ENCODE peak calls at places on chromosomes 1 and 21, in seven cellular contexts. L is ovary; C is CD8-positive, alpha-beta T cell; A is A673; X is GM23338; V is vagina; J is heart left ventricle. F is an unnamed sample.

GRCh38 chr1:4174291-4175200 is 274.5 kb upstream of the C1orf174 start:
- DNase-seq in C (no peak), J (no peak), L (no peak), X (no peak), A (no peak), V (no peak), F (peak)

GRCh38 chr1:174258148-174258550 is 98.8 kb downstream of the RABGAP1L start:
- DNase-seq in V (no peak), A (peak), L (peak), C (peak), J (no peak), X (peak), F (no peak)

GRCh38 chr1:238223067-238223640 is 332.4 kb upstream of the ZP4 start:
- DNase-seq in L (no peak), X (no peak), A (no peak), V (no peak), J (no peak), C (no peak), F (no peak)

GRCh38 chr1:58581641-58582040 is 4.6 kb upstream of the TACSTD2 start:
- DNase-seq in A (no peak), C (no peak), V (peak), J (no peak), X (no peak), L (no peak), F (no peak)

GRCh38 chr1:18814340-18815202 is 44.9 kb downstream of the TAS1R2 start:
- DNase-seq in A (no peak), C (no peak), J (no peak), L (no peak), V (no peak), X (peak), F (no peak)

GRCh38 chr1:149899460-149900284 is at the start of gene BOLA1:
- DNase-seq in L (peak), V (no peak), X (peak), J (peak), C (peak), A (peak), F (peak)

GRCh38 chr1:175024773-175025172 is 1.5 kb upstream of the MRPS14 start:
- DNase-seq in C (no peak), L (no peak), A (no peak), X (no peak), J (no peak), V (no peak), F (no peak)

GRCh38 chr1:38154089-38154470 is 107.5 kb upstream of the POU3F1 start:
- DNase-seq in L (no peak), V (no peak), J (no peak), A (no peak), C (no peak), X (no peak), F (no peak)

GRCh38 chr1:3019516-3020051 is 1.7 kb upstream of the ACTRT2 start:
- DNase-seq in L (no peak), X (no peak), C (no peak), V (no peak), A (no peak), J (no peak), F (no peak)

GRCh38 chr1:115251340-115251748 is 86.7 kb downstream of the NGF start:
- DNase-seq in V (no peak), X (no peak), L (no peak), A (peak), C (no peak), J (no peak), F (no peak)

GRCh38 chr1:32786856-32787255 is 30.3 kb downstream of the YARS1 start:
- DNase-seq in X (no peak), V (no peak), L (no peak), J (no peak), C (no peak), A (peak), F (no peak)

GRCh38 chr1:19311503-19311930 is 427 bp downstream of the AKR7A2 start:
- DNase-seq in L (no peak), C (no peak), V (no peak), J (no peak), A (no peak), X (no peak), F (no peak)

GRCh38 chr1:2240251-2241156 is 12.4 kb downstream of the SKI start:
- DNase-seq in V (no peak), C (no peak), L (peak), A (peak), X (no peak), J (peak), F (peak)

GRCh38 chr1:215344534-215344933 is 222.6 kb upstream of the KCTD3 start:
- DNase-seq in X (no peak), A (no peak), L (no peak), J (no peak), C (no peak), V (no peak), F (no peak)

GRCh38 chr21:34510148-34511142 is 1.6 kb downstream of the KCNE1 start:
- DNase-seq in J (peak), V (no peak), X (peak), A (peak), L (no peak), C (no peak), F (peak)

GRCh38 chr1:94819945-94820746 is at the start of gene SLC44A3:
- DNase-seq in C (no peak), V (no peak), A (no peak), X (peak), L (peak), J (peak), F (peak)

GRCh38 chr1:147723691-147724323 is 36.6 kb downstream of the GJA5 start:
- DNase-seq in J (peak), A (peak), X (peak), V (no peak), L (no peak), C (no peak), F (no peak)

GRCh38 chr1:50735443-50735842 is 224.6 kb downstream of the FAF1 start:
- DNase-seq in L (no peak), A (peak), J (no peak), X (peak), V (no peak), C (no peak), F (no peak)

GRCh38 chr1:78688701-78689100 is 39.1 kb downstream of the IFI44 start:
- DNase-seq in C (no peak), L (no peak), V (no peak), J (no peak), A (peak), X (peak), F (no peak)

GRCh38 chr21:36288651-36289243 is 31.2 kb upstream of the MORC3 start:
- DNase-seq in V (no peak), X (no peak), C (no peak), J (no peak), L (no peak), A (no peak), F (no peak)

GRCh38 chr1:217586586-217586985 is 44.3 kb downstream of the GPATCH2 start:
- DNase-seq in V (no peak), J (no peak), L (no peak), C (no peak), A (no peak), X (no peak), F (no peak)

GRCh38 chr1:114956570-114956969 is 73.1 kb upstream of the TSHB start:
- DNase-seq in X (peak), C (no peak), V (no peak), J (no peak), L (no peak), A (peak), F (no peak)

GRCh38 chr1:235866207-235866912 is at the start of gene LYST:
- DNase-seq in A (peak), V (no peak), C (no peak), X (peak), J (peak), L (peak), F (no peak)

GRCh38 chr1:235866913-235867850 is 476 bp upstream of the LYST start:
- DNase-seq in X (peak), C (peak), A (peak), V (no peak), J (peak), L (peak), F (peak)

GRCh38 chr1:235864965-235865525 is 1.7 kb downstream of the LYST start:
- DNase-seq in J (no peak), V (no peak), C (no peak), A (no peak), X (no peak), L (no peak), F (no peak)

GRCh38 chr1:235865565-235866206 is 1.0 kb downstream of the LYST start:
- DNase-seq in L (peak), X (no peak), V (no peak), J (no peak), A (no peak), C (no peak), F (no peak)

DNA sequence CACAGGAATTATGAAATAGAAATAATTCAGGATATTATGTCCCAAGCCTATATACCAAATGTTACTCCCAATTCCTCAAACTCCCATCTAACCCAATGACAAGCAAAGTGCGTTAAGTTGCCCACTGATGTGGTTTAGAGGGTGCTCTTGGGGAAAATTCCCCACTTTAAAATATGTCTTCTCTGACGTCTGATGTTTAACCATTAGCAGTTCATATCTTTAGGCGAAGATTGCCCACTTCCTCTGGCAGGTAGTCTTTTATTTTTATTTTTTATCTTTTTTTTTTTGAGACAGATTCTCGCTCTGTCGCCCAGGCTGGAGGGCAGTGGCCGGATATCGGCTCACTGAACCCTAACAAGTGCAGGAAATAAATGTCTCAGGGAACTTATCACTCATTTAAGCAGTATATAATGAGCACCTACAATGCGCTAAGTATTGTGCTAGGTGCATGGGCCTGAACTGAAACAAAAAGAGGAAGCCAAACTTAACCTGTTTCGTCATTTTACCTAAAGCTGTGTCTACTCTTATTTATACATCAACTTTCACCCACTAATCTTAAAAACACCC is 1.3 kb upstream of the LYST start:
- DNase-seq in X (no peak), J (no peak), L (no peak), C (peak), A (no peak), V (no peak), F (no peak)
- H3K27ac ChIP-seq in X (no peak), J (peak), L (no peak), C (peak), A (no peak), V (peak), F (peak)

GRCh38 chr1:7587726-7588456 is 183.2 kb upstream of the VAMP3 start:
- DNase-seq in X (no peak), L (peak), V (no peak), J (no peak), C (no peak), A (no peak), F (no peak)
- TF ChIP-seq CTCF in X (no peak), L (no peak), V (no peak), J (no peak), C (no peak), A (no peak), F (no peak)

GRCh38 chr1:151542710-151543129 is 2.6 kb downstream of the TUFT1 start:
- DNase-seq in A (peak), L (no peak), X (no peak), C (no peak), J (no peak), V (no peak), F (no peak)
- H3K27ac ChIP-seq in A (no peak), L (no peak), X (no peak), C (no peak), J (no peak), V (peak), F (no peak)

GRCh38 chr1:241660424-241660972 is 8.4 kb downstream of the WDR64 start:
- DNase-seq in J (no peak), X (no peak), A (no peak), C (no peak), L (no peak), V (no peak), F (no peak)

GRCh38 chr1:241654641-241655040 is 2.6 kb downstream of the WDR64 start:
- DNase-seq in V (no peak), C (no peak), J (no peak), A (no peak), X (no peak), L (no peak), F (no peak)

GRCh38 chr1:241654019-241654418 is 1.9 kb downstream of the WDR64 start:
- DNase-seq in L (no peak), A (no peak), J (no peak), X (no peak), C (no peak), V (no peak), F (no peak)

GRCh38 chr1:241658081-241658793 is 6.2 kb downstream of the WDR64 start:
- DNase-seq in A (no peak), V (no peak), L (no peak), J (no peak), X (no peak), C (no peak), F (no peak)
- TF ChIP-seq CTCF in A (no peak), V (no peak), L (no peak), J (no peak), X (no peak), C (no peak), F (no peak)

GRCh38 chr1:194297999-194298598 is 1111.7 kb upstream of the B3GALT2 start:
- DNase-seq in L (no peak), J (no peak), C (no peak), V (no peak), X (no peak), A (no peak), F (no peak)

GRCh38 chr1:194297100-194297499 is 1110.7 kb upstream of the B3GALT2 start:
- DNase-seq in A (no peak), V (no peak), C (no peak), X (no peak), J (no peak), L (no peak), F (no peak)

GRCh38 chr1:194294006-194294405 is 1107.6 kb upstream of the B3GALT2 start:
- DNase-seq in A (no peak), J (no peak), C (no peak), V (no peak), X (no peak), L (no peak), F (no peak)

GRCh38 chr1:194296201-194296600 is 1109.8 kb upstream of the B3GALT2 start:
- DNase-seq in X (no peak), A (no peak), C (no peak), V (no peak), J (no peak), L (no peak), F (no peak)

DNA sequence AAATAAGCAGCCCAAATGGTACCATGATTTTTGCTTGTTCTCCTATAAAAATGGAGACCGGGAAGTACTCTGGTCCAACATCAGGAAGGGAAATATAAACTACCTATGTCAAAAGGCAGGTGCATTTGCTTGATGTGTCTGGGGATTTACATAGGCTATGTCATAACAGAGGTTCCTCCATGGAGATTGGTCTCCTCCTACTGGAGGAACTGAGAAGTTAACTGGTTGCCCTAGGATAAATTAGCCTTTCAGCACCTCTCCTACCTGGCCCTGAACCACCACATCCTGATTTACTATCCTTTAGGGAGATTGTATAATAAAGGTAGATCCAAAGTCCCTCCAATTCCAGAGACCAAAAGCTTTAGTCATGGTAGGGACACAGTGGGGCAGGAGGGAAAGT is 1109.3 kb upstream of the B3GALT2 start:
- DNase-seq in C (peak), A (peak), X (peak), V (no peak), L (no peak), J (no peak), F (no peak)
- H3K27ac ChIP-seq in C (no peak), A (no peak), X (no peak), V (no peak), L (no peak), J (no peak), F (no peak)

DNA sequence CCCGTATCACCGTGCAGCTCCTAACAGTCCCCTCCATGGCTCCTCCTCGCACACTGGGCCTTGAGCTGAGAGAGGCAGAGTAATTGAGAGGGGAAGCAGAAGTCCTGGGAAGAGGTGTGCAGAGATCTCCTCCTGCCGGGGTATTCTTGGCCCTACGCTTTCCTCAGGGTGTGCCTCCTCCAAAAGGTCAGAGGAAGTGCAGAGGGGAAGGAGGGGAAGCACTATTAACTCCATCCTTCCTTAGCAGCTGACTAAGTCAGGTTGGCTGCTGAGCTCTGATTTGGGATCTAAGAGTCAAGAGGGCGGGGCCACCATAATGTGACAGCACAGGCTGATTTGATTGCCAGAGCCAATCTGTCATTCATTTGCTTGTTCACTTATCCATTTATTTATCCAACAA is 12.3 kb downstream of the ATP2B4 start:
- DNase-seq in V (no peak), A (no peak), L (no peak), X (no peak), J (peak), C (no peak), F (no peak)
- TF ChIP-seq CTCF in V (no peak), A (no peak), L (no peak), X (no peak), J (peak), C (no peak), F (no peak)

GRCh38 chr1:21174230-21174629 is 2.5 kb downstream of the EIF4G3 start:
- DNase-seq in A (no peak), C (no peak), J (no peak), X (no peak), L (no peak), V (no peak), F (no peak)

GRCh38 chr1:21174638-21175323 is 1.9 kb downstream of the EIF4G3 start:
- DNase-seq in V (no peak), A (no peak), X (no peak), L (no peak), C (no peak), J (no peak), F (no peak)

GRCh38 chr1:21176589-21177555 is at the start of gene EIF4G3:
- DNase-seq in X (peak), L (peak), J (peak), A (peak), V (no peak), C (peak), F (peak)

GRCh38 chr1:21175670-21176581 is 771 bp downstream of the EIF4G3 start:
- DNase-seq in C (peak), V (no peak), A (peak), L (peak), X (peak), J (peak), F (peak)

GRCh38 chr1:21175324-21175669 is 1.4 kb downstream of the EIF4G3 start:
- DNase-seq in J (peak), C (peak), A (no peak), L (peak), X (no peak), V (no peak), F (no peak)
- H3K27ac ChIP-seq in J (peak), C (peak), A (peak), L (peak), X (peak), V (peak), F (peak)

GRCh38 chr1:28566931-28567330 is 14.0 kb downstream of the TRNAU1AP start:
- DNase-seq in L (no peak), A (no peak), V (no peak), C (no peak), X (no peak), J (no peak), F (no peak)
- TF ChIP-seq CTCF in L (no peak), A (no peak), V (no peak), C (no peak), X (no peak), J (no peak), F (no peak)

GRCh38 chr1:40768146-40768990 is 15.2 kb upstream of the KCNQ4 start:
- DNase-seq in A (no peak), C (no peak), X (no peak), J (no peak), V (peak), L (no peak), F (no peak)
- H3K27ac ChIP-seq in A (no peak), C (no peak), X (no peak), J (peak), V (no peak), L (no peak), F (no peak)